ENCODE peak calls at places on chromosomes 3 and 15, in five cellular contexts. E is stimulated activated CD8-positive, alpha-beta memory T cell treated with anti-CD3 and anti-CD28 coated beads, Interleukin-15, amount 100 ng/mL, for 24 hours; S is C1 segment of cervical spinal cord; L is T-helper 2 cell; Q is smooth muscle cell of the brain vasculature. Y is an unnamed sample.

GRCh38 chr3:30934208-30934550 is 39.7 kb upstream of the GADL1 start:
- DNase-seq in L (no peak), Q (peak; percentile 15), E (no peak), S (no peak), Y (no peak)

GRCh38 chr15:70575251-70576227 is 187.8 kb downstream of the UACA start:
- DNase-seq in L (no peak), Q (no peak), S (no peak), E (no peak), Y (no peak)

GRCh38 chr3:38438421-38438820 is 15.3 kb upstream of the ACVR2B start:
- DNase-seq in S (no peak), L (peak; percentile 28), E (no peak), Q (no peak), Y (peak; percentile 18)

GRCh38 chr3:17808994-17809393 is 66.6 kb upstream of the TBC1D5 start:
- DNase-seq in L (no peak), E (no peak), S (no peak), Q (no peak), Y (no peak)

GRCh38 chr3:186839874-186840641 is 2.5 kb upstream of the ADIPOQ start:
- DNase-seq in E (no peak), S (no peak), L (no peak), Q (no peak), Y (no peak)

GRCh38 chr3:185928532-185928931 is 9.3 kb downstream of the TRA2B start:
- DNase-seq in S (no peak), Q (no peak), L (no peak), E (no peak), Y (no peak)

GRCh38 chr3:72661115-72661457 is 187.2 kb downstream of the SHQ1 start:
- DNase-seq in Q (no peak), L (no peak), S (peak; percentile 34), E (no peak), Y (no peak)

GRCh38 chr15:75356539-75356938 is 9.7 kb downstream of the NEIL1 start:
- DNase-seq in Q (no peak), E (no peak), S (no peak), L (no peak), Y (no peak)

GRCh38 chr3:48897401-48898376 is 993 bp downstream of the SLC25A20 start:
- DNase-seq in L (no peak), S (no peak), Q (no peak), E (no peak), Y (no peak)

GRCh38 chr3:194320744-194321243 is 30.3 kb downstream of the CPN2 start:
- DNase-seq in Q (no peak), S (no peak), L (no peak), E (no peak), Y (no peak)

GRCh38 chr3:11604139-11604895 is 39.4 kb downstream of the VGLL4 start:
- DNase-seq in L (no peak), E (no peak), Q (no peak), S (no peak), Y (no peak)

GRCh38 chr15:80317389-80318169 is 65.6 kb upstream of the CTXND1 start:
- DNase-seq in Q (no peak), L (no peak), E (no peak), S (no peak), Y (no peak)

GRCh38 chr3:160232014-160232413 is 6.8 kb downstream of the C3orf80 start:
- DNase-seq in E (no peak), L (no peak), S (no peak), Q (no peak), Y (no peak)

GRCh38 chr3:5278666-5279065 is 91.2 kb downstream of the EDEM1 start:
- DNase-seq in E (no peak), S (no peak), Q (no peak), L (no peak), Y (no peak)

GRCh38 chr3:28053759-28054158 is 187.7 kb upstream of the CMC1 start:
- DNase-seq in S (no peak), E (no peak), L (no peak), Q (no peak), Y (no peak)

GRCh38 chr3:41200669-41201021 is 1.3 kb downstream of the CTNNB1 start:
- DNase-seq in Q (no peak), L (peak; percentile 38), S (peak; percentile 11), E (no peak), Y (no peak)

GRCh38 chr15:59406446-59406845 is 31.5 kb upstream of the FAM81A start:
- DNase-seq in E (no peak), S (no peak), L (no peak), Q (no peak), Y (no peak)

GRCh38 chr3:133892546-133893231 is 3.0 kb downstream of the RAB6B start:
- DNase-seq in L (no peak), Q (no peak), S (no peak), E (no peak), Y (no peak)

Y was measured in effector memory CD8-positive, alpha-beta T cell.